ENCODE peak calls at places on chromosomes 12 and 14, in six cellular contexts. One of them, this sample, is unnamed.

GRCh38 chr12:15205341-15206010 is 15.7 kb downstream of the RERG start:
- DNase-seq in heart right ventricle: no peak
- DNase-seq in HFF-Myc: no peak
- DNase-seq in NCI-H146: no peak
- DNase-seq in CD14-positive monocyte: no peak
- DNase-seq in non-pigmented ciliary epithelial cell: no peak
- DNase-seq in this sample: no peak

GRCh38 chr14:64702493-64703392 is 1.5 kb upstream of the PLEKHG3 start:
- DNase-seq in NCI-H146: peak
- DNase-seq in non-pigmented ciliary epithelial cell: no peak
- DNase-seq in HFF-Myc: no peak
- DNase-seq in heart right ventricle: peak
- DNase-seq in CD14-positive monocyte: no peak
- DNase-seq in this sample: peak

GRCh38 chr12:6724409-6724797 is 557 bp downstream of the COPS7A start:
- DNase-seq in CD14-positive monocyte: peak
- DNase-seq in NCI-H146: peak
- DNase-seq in heart right ventricle: no peak
- DNase-seq in non-pigmented ciliary epithelial cell: no peak
- DNase-seq in HFF-Myc: no peak
- DNase-seq in this sample: no peak

GRCh38 chr14:89540830-89541470 is 123.9 kb upstream of the FOXN3 start:
- DNase-seq in heart right ventricle: no peak
- DNase-seq in HFF-Myc: peak
- DNase-seq in NCI-H146: no peak
- DNase-seq in CD14-positive monocyte: no peak
- DNase-seq in non-pigmented ciliary epithelial cell: peak
- DNase-seq in this sample: no peak

GRCh38 chr14:81269100-81269978 is 48.6 kb upstream of the GTF2A1 start:
- DNase-seq in CD14-positive monocyte: no peak
- DNase-seq in NCI-H146: peak
- DNase-seq in heart right ventricle: no peak
- DNase-seq in HFF-Myc: peak
- DNase-seq in non-pigmented ciliary epithelial cell: peak
- DNase-seq in this sample: no peak

GRCh38 chr12:102005256-102005655 is 56.5 kb downstream of the WASHC3 start:
- DNase-seq in heart right ventricle: no peak
- DNase-seq in CD14-positive monocyte: no peak
- DNase-seq in HFF-Myc: no peak
- DNase-seq in NCI-H146: no peak
- DNase-seq in non-pigmented ciliary epithelial cell: no peak
- DNase-seq in this sample: no peak

GRCh38 chr14:76019676-76020075 is 34.1 kb downstream of the IFT43 start:
- DNase-seq in non-pigmented ciliary epithelial cell: no peak
- DNase-seq in CD14-positive monocyte: no peak
- DNase-seq in NCI-H146: no peak
- DNase-seq in HFF-Myc: no peak
- DNase-seq in heart right ventricle: no peak
- DNase-seq in this sample: no peak

GRCh38 chr12:24600996-24601395 is 347.9 kb downstream of the BCAT1 start:
- DNase-seq in NCI-H146: no peak
- DNase-seq in HFF-Myc: peak
- DNase-seq in non-pigmented ciliary epithelial cell: peak
- DNase-seq in CD14-positive monocyte: no peak
- DNase-seq in heart right ventricle: no peak
- DNase-seq in this sample: no peak

GRCh38 chr14:61706096-61706690 is 10.9 kb downstream of the HIF1A start:
- DNase-seq in CD14-positive monocyte: no peak
- DNase-seq in NCI-H146: no peak
- DNase-seq in HFF-Myc: no peak
- DNase-seq in heart right ventricle: no peak
- DNase-seq in non-pigmented ciliary epithelial cell: no peak
- DNase-seq in this sample: no peak

GRCh38 chr12:16272222-16272621 is 5.3 kb downstream of the SLC15A5 start:
- DNase-seq in heart right ventricle: no peak
- DNase-seq in non-pigmented ciliary epithelial cell: no peak
- DNase-seq in HFF-Myc: no peak
- DNase-seq in NCI-H146: no peak
- DNase-seq in CD14-positive monocyte: no peak
- DNase-seq in this sample: no peak

GRCh38 chr12:41972196-41972994 is 172.3 kb downstream of the GXYLT1 start:
- DNase-seq in heart right ventricle: no peak
- DNase-seq in HFF-Myc: no peak
- DNase-seq in CD14-positive monocyte: no peak
- DNase-seq in NCI-H146: no peak
- DNase-seq in non-pigmented ciliary epithelial cell: no peak
- DNase-seq in this sample: no peak

GRCh38 chr12:82912406-82912805 is 225.7 kb downstream of the TMTC2 start:
- DNase-seq in HFF-Myc: no peak
- DNase-seq in non-pigmented ciliary epithelial cell: no peak
- DNase-seq in heart right ventricle: no peak
- DNase-seq in NCI-H146: no peak
- DNase-seq in CD14-positive monocyte: no peak
- DNase-seq in this sample: no peak

GRCh38 chr12:68349083-68349700 is 17.0 kb upstream of the MDM1 start:
- DNase-seq in CD14-positive monocyte: no peak
- DNase-seq in HFF-Myc: no peak
- DNase-seq in heart right ventricle: no peak
- DNase-seq in non-pigmented ciliary epithelial cell: no peak
- DNase-seq in NCI-H146: peak
- DNase-seq in this sample: no peak

This sample was measured in H1.